ENCODE peak calls at places on chromosomes 4 and X, in eight cellular contexts. H is hepatocyte, T is IMR-90, W is esophagus muscularis mucosa, J is adipocyte, X is AG04449, Q is pancreas, F is GM23248. M is an unnamed sample.

GRCh38 chr4:88255111-88255510 is 29.2 kb downstream of the PPM1K start:
- DNase-seq in H (no peak), T (no peak), W (no peak), J (no peak), X (no peak), Q (no peak), F (no peak), M (no peak)

GRCh38 chr4:25367004-25367621 is 9.9 kb upstream of the ANAPC4 start:
- DNase-seq in H (peak; percentile 56), T (peak; percentile 59), W (no peak), J (peak; percentile 77), X (no peak), Q (no peak), F (peak; percentile 52), M (no peak)

GRCh38 chrX:100662153-100662552 is 18.2 kb downstream of the SRPX2 start:
- DNase-seq in H (no peak), T (no peak), W (no peak), J (no peak), X (no peak), Q (no peak), F (no peak), M (no peak)

GRCh38 chrX:106948641-106949040 is 28.4 kb downstream of the CLDN2 start:
- DNase-seq in H (no peak), T (no peak), W (no peak), J (no peak), X (no peak), Q (no peak), F (peak; percentile 42), M (no peak)

GRCh38 chr4:159455675-159456235 is 352.9 kb downstream of the RAPGEF2 start:
- DNase-seq in H (peak; percentile 62), T (peak; percentile 55), W (no peak), J (peak; percentile 77), X (no peak), Q (no peak), F (peak; percentile 57), M (no peak)

GRCh38 chrX:13843150-13843721 is 26.3 kb upstream of the GPM6B start:
- DNase-seq in H (no peak), T (no peak), W (no peak), J (no peak), X (no peak), Q (no peak), F (no peak), M (no peak)

GRCh38 chrX:100994352-100995281 is 25.1 kb downstream of the ARL13A start:
- DNase-seq in H (peak; percentile 51), T (peak; percentile 68), W (no peak), J (no peak), X (no peak), Q (no peak), F (peak; percentile 43), M (no peak)

GRCh38 chr4:33323393-33323792 is 2603.2 kb downstream of the PCDH7 start:
- DNase-seq in H (no peak), T (no peak), W (no peak), J (no peak), X (no peak), Q (no peak), F (no peak), M (peak; percentile 26)

GRCh38 chr4:163679189-163679588 is 184.7 kb downstream of the TMA16 start:
- DNase-seq in H (peak; percentile 13), T (peak; percentile 48), W (no peak), J (no peak), X (no peak), Q (no peak), F (peak; percentile 15), M (no peak)

GRCh38 chrX:48711929-48712505 is 15.5 kb downstream of the SUV39H1 start:
- DNase-seq in H (no peak), T (no peak), W (no peak), J (no peak), X (no peak), Q (no peak), F (no peak), M (no peak)

GRCh38 chr4:111070390-111070789 is 447.5 kb upstream of the PITX2 start:
- DNase-seq in H (no peak), T (no peak), W (no peak), J (peak; percentile 2), X (no peak), Q (no peak), F (peak; percentile 53), M (peak; percentile 35)

GRCh38 chr4:138897818-138898226 is 117.8 kb upstream of the NOCT start:
- DNase-seq in H (peak; percentile 45), T (peak; percentile 94), W (no peak), J (peak; percentile 65), X (peak; percentile 59), Q (no peak), F (peak; percentile 87), M (no peak)

GRCh38 chr4:15601862-15602261 is 53.3 kb downstream of the FBXL5 start:
- DNase-seq in H (no peak), T (no peak), W (no peak), J (no peak), X (no peak), Q (no peak), F (no peak), M (no peak)

GRCh38 chr4:170887396-170887795 is 797.6 kb upstream of the AADAT start:
- DNase-seq in H (no peak), T (no peak), W (no peak), J (peak; percentile 56), X (no peak), Q (no peak), F (no peak), M (no peak)

GRCh38 chr4:177266492-177266891 is 43.2 kb upstream of the NEIL3 start:
- DNase-seq in H (no peak), T (no peak), W (no peak), J (no peak), X (no peak), Q (no peak), F (no peak), M (no peak)

GRCh38 chrX:45454235-45454634 is 253.6 kb upstream of the DIPK2B start:
- DNase-seq in H (no peak), T (no peak), W (no peak), J (no peak), X (no peak), Q (no peak), F (no peak), M (no peak)

GRCh38 chrX:11579856-11580595 is 85.7 kb downstream of the ARHGAP6 start:
- DNase-seq in H (no peak), T (no peak), W (no peak), J (no peak), X (no peak), Q (no peak), F (no peak), M (no peak)

DNA sequence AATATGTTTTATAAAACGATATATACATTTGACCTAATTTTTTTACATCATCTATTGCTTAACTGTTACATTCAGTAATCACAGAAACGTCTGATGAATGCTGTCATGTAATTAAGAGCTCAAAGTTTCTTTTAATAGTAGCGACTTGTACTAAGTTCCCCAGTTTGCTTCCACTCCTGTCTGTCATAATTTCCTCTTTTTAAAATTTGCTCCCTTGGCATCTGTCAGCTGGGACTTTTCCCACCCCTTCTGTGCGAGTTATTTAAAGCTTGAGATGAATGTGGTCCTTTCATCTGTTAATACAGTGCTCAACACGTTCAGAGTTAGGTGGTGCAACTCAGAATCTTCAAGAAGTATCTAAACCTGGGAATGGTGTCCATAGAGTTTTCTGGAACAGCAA is 1.2 kb downstream of the RAP1GDS1 start:
- DNase-seq in H (no peak), T (no peak), W (no peak), J (peak; percentile 43), X (no peak), Q (no peak), F (peak; percentile 30), M (no peak)
- H3K4me3 ChIP-seq in H (peak overlapping the region; percentile 86), T (peak overlapping the region; percentile 95), W (peak overlapping the region; percentile 92), J (peak overlapping the region; percentile 98), X (peak overlapping the region; percentile 81), Q (peak overlapping the region; percentile 65), F (peak overlapping the region; percentile 91), M (peak overlapping the region; percentile 88)

DNA sequence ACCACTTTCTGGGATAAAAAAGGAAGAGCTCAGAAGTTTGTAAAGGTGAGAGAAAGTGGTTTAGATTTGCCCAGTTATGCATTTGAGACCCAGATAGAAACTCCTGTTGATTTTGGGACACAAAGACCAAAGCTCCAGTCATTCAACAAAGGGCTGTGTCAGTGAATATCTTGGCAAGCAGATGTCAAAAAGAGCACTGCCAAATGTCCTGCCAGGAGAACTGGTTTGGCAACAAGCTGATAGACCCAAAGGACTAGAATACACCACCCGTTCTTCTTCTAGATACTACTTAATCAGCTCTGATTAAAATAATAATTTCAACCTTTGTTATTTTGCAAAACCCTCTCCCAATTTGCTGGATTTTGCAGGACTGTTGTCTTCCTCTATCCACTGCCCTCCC is 121.4 kb downstream of the NHS start:
- DNase-seq in H (no peak), T (no peak), W (no peak), J (no peak), X (no peak), Q (peak; percentile 14), F (no peak), M (no peak)
- H3K4me3 ChIP-seq in H (no peak overlapping the region), T (no peak overlapping the region), W (no peak overlapping the region), J (no peak overlapping the region), X (no peak overlapping the region), Q (no peak overlapping the region), F (no peak overlapping the region), M (no peak overlapping the region)

GRCh38 chrX:118824173-118824782 is 654 bp downstream of the ZCCHC12 start:
- DNase-seq in H (no peak), T (no peak), W (no peak), J (no peak), X (no peak), Q (no peak), F (no peak), M (no peak)
- H3K4me3 ChIP-seq in H (no peak overlapping the region), T (no peak overlapping the region), W (peak overlapping the region; percentile 39), J (peak overlapping the region; percentile 27), X (peak overlapping the region; percentile 30), Q (no peak overlapping the region), F (peak overlapping the region; percentile 59), M (peak overlapping the region; percentile 34)

GRCh38 chrX:18872621-18873020 is 111.3 kb downstream of the PHKA2 start:
- DNase-seq in H (no peak), T (no peak), W (no peak), J (no peak), X (no peak), Q (no peak), F (no peak), M (no peak)
- H3K4me3 ChIP-seq in H (no peak overlapping the region), T (no peak overlapping the region), W (no peak overlapping the region), J (no peak overlapping the region), X (no peak overlapping the region), Q (no peak overlapping the region), F (no peak overlapping the region), M (no peak overlapping the region)

DNA sequence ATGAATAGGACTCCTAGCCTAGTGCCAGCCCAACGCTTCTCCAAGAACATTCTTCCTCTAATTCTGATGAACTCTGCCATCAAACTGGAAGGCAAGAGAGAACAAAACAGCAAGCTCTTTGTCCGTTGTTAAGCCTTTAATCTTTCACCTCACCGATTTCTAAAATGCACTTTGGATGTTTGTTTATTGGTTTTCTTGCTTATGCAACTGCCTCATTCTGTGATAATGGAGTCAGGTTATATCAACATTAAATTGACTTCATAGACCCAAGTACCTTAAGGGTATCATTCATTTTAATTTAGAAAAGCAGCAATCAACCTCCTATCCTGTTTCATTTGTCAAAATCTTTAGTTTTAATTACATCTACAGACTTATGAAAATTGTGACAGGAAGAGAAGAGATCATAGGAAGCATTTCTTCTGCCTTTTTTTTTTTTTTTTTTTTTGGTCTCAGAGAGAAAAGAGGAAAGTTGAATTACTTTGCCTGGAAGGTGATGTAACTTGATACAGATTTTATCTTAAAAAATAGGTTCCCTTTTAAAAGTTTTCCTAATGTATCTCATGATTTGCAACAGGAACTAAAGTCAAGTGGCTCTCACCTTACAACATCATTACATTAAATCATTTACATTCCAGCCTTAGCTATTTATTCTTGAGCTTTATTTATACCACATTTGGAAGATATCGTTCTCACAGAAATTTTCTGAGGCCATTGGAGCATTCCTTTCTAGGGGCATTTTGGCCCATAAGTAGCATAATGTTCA is 284.8 kb upstream of the FTHL17 start:
- DNase-seq in H (no peak), T (no peak), W (no peak), J (no peak), X (no peak), Q (no peak), F (no peak), M (no peak)
- H3K4me3 ChIP-seq in H (no peak overlapping the region), T (no peak overlapping the region), W (no peak overlapping the region), J (no peak overlapping the region), X (no peak overlapping the region), Q (no peak overlapping the region), F (no peak overlapping the region), M (no peak overlapping the region)